ENCODE peak calls at places on chromosomes 16 and 17, in eight cellular contexts. A, V, E, D, B, C, S and X are unnamed samples.

GRCh38 chr17:1829579-1830257 is at the start of the genes RPA1 and SMYD4:
- DNase-seq in A (peak), V (peak), E (peak), D (peak), B (peak), C (peak), S (peak), X (peak)

GRCh38 chr17:77875881-77876509 is 82.5 kb upstream of the TNRC6C start:
- DNase-seq in A (peak), V (no peak), E (no peak), D (no peak), B (no peak), C (no peak), S (peak), X (no peak)

GRCh38 chr16:86110726-86111125 is 211.8 kb downstream of the IRF8 start:
- DNase-seq in A (no peak), V (no peak), E (no peak), D (no peak), B (no peak), C (no peak), S (no peak), X (no peak)

GRCh38 chr17:41777157-41777578 is 9.3 kb downstream of the JUP start:
- DNase-seq in A (peak), V (no peak), E (peak), D (no peak), B (no peak), C (no peak), S (no peak), X (no peak)

GRCh38 chr17:74601944-74602572 is 10.0 kb upstream of the CD300LD start:
- DNase-seq in A (peak), V (no peak), E (peak), D (peak), B (no peak), C (no peak), S (no peak), X (peak)

GRCh38 chr16:74844041-74844826 is 69.6 kb upstream of the FA2H start:
- DNase-seq in A (no peak), V (no peak), E (no peak), D (no peak), B (no peak), C (no peak), S (no peak), X (no peak)

GRCh38 chr16:56771558-56772279 is 41.8 kb downstream of the NUP93 start:
- DNase-seq in A (no peak), V (no peak), E (no peak), D (no peak), B (no peak), C (no peak), S (no peak), X (peak)

GRCh38 chr16:83561876-83562275 is 245.9 kb upstream of the HSBP1 start:
- DNase-seq in A (no peak), V (no peak), E (peak), D (peak), B (no peak), C (no peak), S (no peak), X (no peak)

GRCh38 chr16:77856455-77857138 is 68.2 kb downstream of the VAT1L start:
- DNase-seq in A (no peak), V (no peak), E (no peak), D (no peak), B (no peak), C (no peak), S (no peak), X (no peak)

GRCh38 chr17:82236142-82236971 is 7.5 kb downstream of the SLC16A3 start:
- DNase-seq in A (no peak), V (peak), E (peak), D (no peak), B (peak), C (peak), S (peak), X (peak)

GRCh38 chr17:11780621-11781020 is 182.4 kb downstream of the DNAH9 start:
- DNase-seq in A (no peak), V (no peak), E (no peak), D (no peak), B (no peak), C (no peak), S (no peak), X (no peak)

GRCh38 chr16:58333937-58334336 is 39.1 kb upstream of the PRSS54 start:
- DNase-seq in A (no peak), V (no peak), E (no peak), D (no peak), B (no peak), C (no peak), S (no peak), X (no peak)

GRCh38 chr16:81528258-81528657 is 83.7 kb downstream of the CMIP start:
- DNase-seq in A (no peak), V (no peak), E (no peak), D (no peak), B (no peak), C (no peak), S (no peak), X (no peak)

GRCh38 chr17:79628861-79629547 is 18.2 kb upstream of the RBFOX3 start:
- DNase-seq in A (no peak), V (no peak), E (no peak), D (no peak), B (no peak), C (no peak), S (no peak), X (no peak)

GRCh38 chr17:65759532-65759931 is 198.1 kb upstream of the AXIN2 start:
- DNase-seq in A (peak), V (no peak), E (no peak), D (no peak), B (no peak), C (no peak), S (no peak), X (no peak)

GRCh38 chr17:752620-753219 is 656 bp upstream of the GEMIN4 start:
- DNase-seq in A (no peak), V (no peak), E (no peak), D (no peak), B (no peak), C (peak), S (no peak), X (no peak)